ENCODE peak calls at places on chromosome 3, in eight cellular contexts. One of them, this sample, is unnamed.

GRCh38 chr3:191051037-191051436 is 148.0 kb upstream of the OSTN start:
- DNase-seq in OCI-LY7: peak; percentile 64
- DNase-seq in IMR-90: peak; percentile 47
- DNase-seq in fibroblast of the aortic adventitia: peak; percentile 57
- DNase-seq in dorsolateral prefrontal cortex: no peak
- DNase-seq in lower leg skin: no peak
- DNase-seq in endothelial cell: no peak
- DNase-seq in fibroblast of mammary gland: peak; percentile 51
- DNase-seq in this sample: no peak

GRCh38 chr3:115975353-115975752 is 352.0 kb downstream of the GAP43 start:
- DNase-seq in OCI-LY7: no peak
- DNase-seq in IMR-90: peak; percentile 91
- DNase-seq in fibroblast of the aortic adventitia: peak; percentile 74
- DNase-seq in dorsolateral prefrontal cortex: no peak
- DNase-seq in lower leg skin: no peak
- DNase-seq in endothelial cell: no peak
- DNase-seq in fibroblast of mammary gland: peak; percentile 75
- DNase-seq in this sample: no peak

GRCh38 chr3:40070816-40071215 is 238.7 kb upstream of the EIF1B start:
- DNase-seq in OCI-LY7: no peak
- DNase-seq in IMR-90: no peak
- DNase-seq in fibroblast of the aortic adventitia: no peak
- DNase-seq in dorsolateral prefrontal cortex: no peak
- DNase-seq in lower leg skin: no peak
- DNase-seq in endothelial cell: no peak
- DNase-seq in fibroblast of mammary gland: peak; percentile 35
- DNase-seq in this sample: no peak

GRCh38 chr3:53819163-53819868 is 26.9 kb downstream of the CHDH start:
- DNase-seq in OCI-LY7: no peak
- DNase-seq in IMR-90: no peak
- DNase-seq in fibroblast of the aortic adventitia: no peak
- DNase-seq in dorsolateral prefrontal cortex: no peak
- DNase-seq in lower leg skin: no peak
- DNase-seq in endothelial cell: no peak
- DNase-seq in fibroblast of mammary gland: no peak
- DNase-seq in this sample: no peak

GRCh38 chr3:43964640-43965039 is 273.9 kb downstream of the ABHD5 start:
- DNase-seq in OCI-LY7: no peak
- DNase-seq in IMR-90: no peak
- DNase-seq in fibroblast of the aortic adventitia: no peak
- DNase-seq in dorsolateral prefrontal cortex: no peak
- DNase-seq in lower leg skin: no peak
- DNase-seq in endothelial cell: no peak
- DNase-seq in fibroblast of mammary gland: no peak
- DNase-seq in this sample: no peak

GRCh38 chr3:146466596-146466995 is 2.8 kb downstream of the PLSCR2 start:
- DNase-seq in OCI-LY7: no peak
- DNase-seq in IMR-90: peak; percentile 48
- DNase-seq in fibroblast of the aortic adventitia: peak; percentile 47
- DNase-seq in dorsolateral prefrontal cortex: no peak
- DNase-seq in lower leg skin: no peak
- DNase-seq in endothelial cell: no peak
- DNase-seq in fibroblast of mammary gland: peak; percentile 37
- DNase-seq in this sample: no peak

GRCh38 chr3:151101270-151101954 is 15.9 kb downstream of the MED12L start:
- DNase-seq in OCI-LY7: no peak
- DNase-seq in IMR-90: no peak
- DNase-seq in fibroblast of the aortic adventitia: no peak
- DNase-seq in dorsolateral prefrontal cortex: no peak
- DNase-seq in lower leg skin: no peak
- DNase-seq in endothelial cell: no peak
- DNase-seq in fibroblast of mammary gland: no peak
- DNase-seq in this sample: no peak

GRCh38 chr3:140395134-140396075 is 282.5 kb upstream of the TRIM42 start:
- DNase-seq in OCI-LY7: no peak
- DNase-seq in IMR-90: no peak
- DNase-seq in fibroblast of the aortic adventitia: no peak
- DNase-seq in dorsolateral prefrontal cortex: no peak
- DNase-seq in lower leg skin: no peak
- DNase-seq in endothelial cell: no peak
- DNase-seq in fibroblast of mammary gland: peak; percentile 8
- DNase-seq in this sample: no peak

GRCh38 chr3:182142928-182143327 is 431.2 kb downstream of the SOX2 start:
- DNase-seq in OCI-LY7: peak; percentile 24
- DNase-seq in IMR-90: no peak
- DNase-seq in fibroblast of the aortic adventitia: no peak
- DNase-seq in dorsolateral prefrontal cortex: no peak
- DNase-seq in lower leg skin: no peak
- DNase-seq in endothelial cell: no peak
- DNase-seq in fibroblast of mammary gland: no peak
- DNase-seq in this sample: no peak

GRCh38 chr3:124995460-124995994 is 60.3 kb downstream of the HEG1 start:
- DNase-seq in OCI-LY7: peak; percentile 42
- DNase-seq in IMR-90: peak; percentile 48
- DNase-seq in fibroblast of the aortic adventitia: peak; percentile 51
- DNase-seq in dorsolateral prefrontal cortex: peak; percentile 73
- DNase-seq in lower leg skin: peak; percentile 47
- DNase-seq in endothelial cell: peak; percentile 62
- DNase-seq in fibroblast of mammary gland: peak; percentile 61
- DNase-seq in this sample: no peak

GRCh38 chr3:26989042-26989441 is 366.5 kb downstream of the LRRC3B start:
- DNase-seq in OCI-LY7: no peak
- DNase-seq in IMR-90: no peak
- DNase-seq in fibroblast of the aortic adventitia: no peak
- DNase-seq in dorsolateral prefrontal cortex: no peak
- DNase-seq in lower leg skin: no peak
- DNase-seq in endothelial cell: no peak
- DNase-seq in fibroblast of mammary gland: no peak
- DNase-seq in this sample: no peak

GRCh38 chr3:140204271-140204984 is 269.4 kb downstream of the CLSTN2 start:
- DNase-seq in OCI-LY7: no peak
- DNase-seq in IMR-90: no peak
- DNase-seq in fibroblast of the aortic adventitia: no peak
- DNase-seq in dorsolateral prefrontal cortex: no peak
- DNase-seq in lower leg skin: no peak
- DNase-seq in endothelial cell: no peak
- DNase-seq in fibroblast of mammary gland: no peak
- DNase-seq in this sample: no peak

GRCh38 chr3:189563841-189564563 is 67.2 kb upstream of the TP63 start:
- DNase-seq in OCI-LY7: no peak
- DNase-seq in IMR-90: peak; percentile 78
- DNase-seq in fibroblast of the aortic adventitia: peak; percentile 86
- DNase-seq in dorsolateral prefrontal cortex: no peak
- DNase-seq in lower leg skin: no peak
- DNase-seq in endothelial cell: no peak
- DNase-seq in fibroblast of mammary gland: peak; percentile 91
- DNase-seq in this sample: no peak

GRCh38 chr3:171827385-171827784 is 15.8 kb upstream of the TMEM212 start:
- DNase-seq in OCI-LY7: no peak
- DNase-seq in IMR-90: no peak
- DNase-seq in fibroblast of the aortic adventitia: no peak
- DNase-seq in dorsolateral prefrontal cortex: no peak
- DNase-seq in lower leg skin: no peak
- DNase-seq in endothelial cell: no peak
- DNase-seq in fibroblast of mammary gland: no peak
- DNase-seq in this sample: no peak

GRCh38 chr3:48285132-48285531 is 44.2 kb downstream of the ZNF589 start:
- DNase-seq in OCI-LY7: no peak
- DNase-seq in IMR-90: peak; percentile 11
- DNase-seq in fibroblast of the aortic adventitia: peak; percentile 57
- DNase-seq in dorsolateral prefrontal cortex: no peak
- DNase-seq in lower leg skin: no peak
- DNase-seq in endothelial cell: no peak
- DNase-seq in fibroblast of mammary gland: no peak
- DNase-seq in this sample: no peak

GRCh38 chr3:13543251-13543650 is 5.7 kb upstream of the FBLN2 start:
- DNase-seq in OCI-LY7: no peak
- DNase-seq in IMR-90: peak; percentile 87
- DNase-seq in fibroblast of the aortic adventitia: peak; percentile 98
- DNase-seq in dorsolateral prefrontal cortex: no peak
- DNase-seq in lower leg skin: peak; percentile 82
- DNase-seq in endothelial cell: no peak
- DNase-seq in fibroblast of mammary gland: peak; percentile 96
- DNase-seq in this sample: no peak

GRCh38 chr3:184566441-184567414 is 5.1 kb downstream of the EPHB3 start:
- DNase-seq in OCI-LY7: no peak
- DNase-seq in IMR-90: no peak
- DNase-seq in fibroblast of the aortic adventitia: no peak
- DNase-seq in dorsolateral prefrontal cortex: no peak
- DNase-seq in lower leg skin: peak; percentile 74
- DNase-seq in endothelial cell: no peak
- DNase-seq in fibroblast of mammary gland: no peak
- DNase-seq in this sample: no peak

GRCh38 chr3:156459434-156459833 is 95.5 kb downstream of the SSR3 start:
- DNase-seq in OCI-LY7: no peak
- DNase-seq in IMR-90: no peak
- DNase-seq in fibroblast of the aortic adventitia: peak; percentile 31
- DNase-seq in dorsolateral prefrontal cortex: peak; percentile 60
- DNase-seq in lower leg skin: no peak
- DNase-seq in endothelial cell: no peak
- DNase-seq in fibroblast of mammary gland: no peak
- DNase-seq in this sample: no peak

GRCh38 chr3:188682316-188682715 is 489.5 kb upstream of the TPRG1 start:
- DNase-seq in OCI-LY7: no peak
- DNase-seq in IMR-90: no peak
- DNase-seq in fibroblast of the aortic adventitia: no peak
- DNase-seq in dorsolateral prefrontal cortex: no peak
- DNase-seq in lower leg skin: no peak
- DNase-seq in endothelial cell: no peak
- DNase-seq in fibroblast of mammary gland: no peak
- DNase-seq in this sample: no peak

GRCh38 chr3:4580346-4581019 is 87.3 kb downstream of the ITPR1 start:
- DNase-seq in OCI-LY7: no peak
- DNase-seq in IMR-90: no peak
- DNase-seq in fibroblast of the aortic adventitia: no peak
- DNase-seq in dorsolateral prefrontal cortex: no peak
- DNase-seq in lower leg skin: no peak
- DNase-seq in endothelial cell: no peak
- DNase-seq in fibroblast of mammary gland: no peak
- DNase-seq in this sample: no peak

GRCh38 chr3:111338059-111338698 is 203.8 kb upstream of the CD96 start:
- DNase-seq in OCI-LY7: peak; percentile 28
- DNase-seq in IMR-90: peak; percentile 86
- DNase-seq in fibroblast of the aortic adventitia: peak; percentile 87
- DNase-seq in dorsolateral prefrontal cortex: no peak
- DNase-seq in lower leg skin: no peak
- DNase-seq in endothelial cell: peak; percentile 70
- DNase-seq in fibroblast of mammary gland: peak; percentile 83
- DNase-seq in this sample: no peak

GRCh38 chr3:88150371-88150770 is 612 bp downstream of the C3orf38 start:
- DNase-seq in OCI-LY7: peak; percentile 50
- DNase-seq in IMR-90: no peak
- DNase-seq in fibroblast of the aortic adventitia: peak; percentile 39
- DNase-seq in dorsolateral prefrontal cortex: no peak
- DNase-seq in lower leg skin: no peak
- DNase-seq in endothelial cell: no peak
- DNase-seq in fibroblast of mammary gland: peak; percentile 17
- DNase-seq in this sample: no peak

GRCh38 chr3:69426905-69427304 is 41.0 kb upstream of the FRMD4B start:
- DNase-seq in OCI-LY7: no peak
- DNase-seq in IMR-90: no peak
- DNase-seq in fibroblast of the aortic adventitia: no peak
- DNase-seq in dorsolateral prefrontal cortex: no peak
- DNase-seq in lower leg skin: no peak
- DNase-seq in endothelial cell: no peak
- DNase-seq in fibroblast of mammary gland: no peak
- DNase-seq in this sample: no peak
- TF ChIP-seq CTCF in OCI-LY7: no peak
- TF ChIP-seq CTCF in IMR-90: no peak
- TF ChIP-seq CTCF in fibroblast of the aortic adventitia: peak; percentile 35
- TF ChIP-seq CTCF in dorsolateral prefrontal cortex: peak; percentile 22
- TF ChIP-seq CTCF in lower leg skin: no peak
- TF ChIP-seq CTCF in endothelial cell: peak; percentile 31
- TF ChIP-seq CTCF in fibroblast of mammary gland: peak; percentile 29
- TF ChIP-seq CTCF in this sample: peak; percentile 53

GRCh38 chr3:98361289-98361688 is 7.6 kb downstream of the OR5K4 start:
- DNase-seq in OCI-LY7: no peak
- DNase-seq in IMR-90: no peak
- DNase-seq in fibroblast of the aortic adventitia: no peak
- DNase-seq in dorsolateral prefrontal cortex: no peak
- DNase-seq in lower leg skin: no peak
- DNase-seq in endothelial cell: no peak
- DNase-seq in fibroblast of mammary gland: no peak
- DNase-seq in this sample: no peak

GRCh38 chr3:98359250-98359649 is 5.6 kb downstream of the OR5K4 start:
- DNase-seq in OCI-LY7: no peak
- DNase-seq in IMR-90: no peak
- DNase-seq in fibroblast of the aortic adventitia: no peak
- DNase-seq in dorsolateral prefrontal cortex: no peak
- DNase-seq in lower leg skin: no peak
- DNase-seq in endothelial cell: no peak
- DNase-seq in fibroblast of mammary gland: no peak
- DNase-seq in this sample: no peak

GRCh38 chr3:98360681-98361080 is 7.0 kb downstream of the OR5K4 start:
- DNase-seq in OCI-LY7: no peak
- DNase-seq in IMR-90: no peak
- DNase-seq in fibroblast of the aortic adventitia: no peak
- DNase-seq in dorsolateral prefrontal cortex: no peak
- DNase-seq in lower leg skin: no peak
- DNase-seq in endothelial cell: no peak
- DNase-seq in fibroblast of mammary gland: no peak
- DNase-seq in this sample: no peak

GRCh38 chr3:98359993-98360675 is 6.5 kb downstream of the OR5K4 start:
- DNase-seq in OCI-LY7: peak; percentile 23
- DNase-seq in IMR-90: no peak
- DNase-seq in fibroblast of the aortic adventitia: peak; percentile 0
- DNase-seq in dorsolateral prefrontal cortex: no peak
- DNase-seq in lower leg skin: no peak
- DNase-seq in endothelial cell: no peak
- DNase-seq in fibroblast of mammary gland: no peak
- DNase-seq in this sample: no peak
- TF ChIP-seq CTCF in OCI-LY7: peak; percentile 47
- TF ChIP-seq CTCF in IMR-90: no peak
- TF ChIP-seq CTCF in fibroblast of the aortic adventitia: no peak
- TF ChIP-seq CTCF in dorsolateral prefrontal cortex: no peak
- TF ChIP-seq CTCF in lower leg skin: no peak
- TF ChIP-seq CTCF in endothelial cell: no peak
- TF ChIP-seq CTCF in fibroblast of mammary gland: no peak
- TF ChIP-seq CTCF in this sample: no peak

DNA sequence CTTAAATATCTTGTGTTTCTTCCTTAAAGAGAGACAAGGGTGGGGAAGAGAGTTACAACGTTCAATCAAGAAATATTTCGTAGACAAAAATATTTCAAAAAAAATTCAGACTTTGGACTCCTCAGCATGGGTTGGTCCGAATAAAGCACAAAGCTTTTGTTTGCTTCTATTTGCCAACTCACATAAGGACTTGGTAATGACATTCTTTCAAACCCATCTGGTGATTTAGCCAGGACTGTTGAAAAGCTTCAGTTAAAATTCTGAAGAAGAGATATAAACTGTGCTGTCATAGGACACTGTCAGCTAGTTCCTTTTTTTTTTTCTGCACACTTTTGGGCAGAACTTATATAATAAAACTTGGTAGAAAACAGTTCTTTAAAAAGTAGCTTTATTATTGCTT is 660.8 kb upstream of the SGO1 start:
- DNase-seq in OCI-LY7: no peak
- DNase-seq in IMR-90: no peak
- DNase-seq in fibroblast of the aortic adventitia: no peak
- DNase-seq in dorsolateral prefrontal cortex: no peak
- DNase-seq in lower leg skin: no peak
- DNase-seq in endothelial cell: no peak
- DNase-seq in fibroblast of mammary gland: no peak
- DNase-seq in this sample: no peak
- TF ChIP-seq CTCF in OCI-LY7: no peak
- TF ChIP-seq CTCF in IMR-90: no peak
- TF ChIP-seq CTCF in fibroblast of the aortic adventitia: no peak
- TF ChIP-seq CTCF in dorsolateral prefrontal cortex: no peak
- TF ChIP-seq CTCF in lower leg skin: no peak
- TF ChIP-seq CTCF in endothelial cell: no peak
- TF ChIP-seq CTCF in fibroblast of mammary gland: no peak
- TF ChIP-seq CTCF in this sample: no peak

GRCh38 chr3:195239121-195239520 is 31.8 kb downstream of the XXYLT1 start:
- DNase-seq in OCI-LY7: no peak
- DNase-seq in IMR-90: no peak
- DNase-seq in fibroblast of the aortic adventitia: no peak
- DNase-seq in dorsolateral prefrontal cortex: no peak
- DNase-seq in lower leg skin: no peak
- DNase-seq in endothelial cell: no peak
- DNase-seq in fibroblast of mammary gland: no peak
- DNase-seq in this sample: peak; percentile 51
- TF ChIP-seq CTCF in OCI-LY7: no peak
- TF ChIP-seq CTCF in IMR-90: no peak
- TF ChIP-seq CTCF in fibroblast of the aortic adventitia: no peak
- TF ChIP-seq CTCF in dorsolateral prefrontal cortex: no peak
- TF ChIP-seq CTCF in lower leg skin: no peak
- TF ChIP-seq CTCF in endothelial cell: no peak
- TF ChIP-seq CTCF in fibroblast of mammary gland: peak; percentile 1
- TF ChIP-seq CTCF in this sample: no peak